ENCODE peak calls at places on chromosomes 11 and 22, in seven cellular contexts. C, R, J, I, E, U and D are unnamed samples.

GRCh38 chr22:27399161-27399560 is 402.4 kb downstream of the MN1 start:
- DNase-seq in I (no peak), U (no peak), E (no peak), R (no peak), C (no peak), J (no peak), D (no peak)

GRCh38 chr22:47225080-47225930 is 462.9 kb downstream of the TBC1D22A start:
- DNase-seq in U (peak; percentile 40), I (no peak), R (no peak), J (no peak), C (no peak), E (no peak), D (no peak)

GRCh38 chr11:17471501-17471900 is 5.1 kb downstream of the ABCC8 start:
- DNase-seq in E (no peak), U (no peak), J (no peak), I (no peak), C (no peak), R (no peak), D (no peak)

GRCh38 chr11:72696866-72697428 is 22.7 kb upstream of the PDE2A start:
- DNase-seq in U (peak; percentile 81), J (peak; percentile 46), E (no peak), I (no peak), R (no peak), C (peak; percentile 50), D (no peak)

GRCh38 chr11:32706985-32707736 is 87.3 kb downstream of the CCDC73 start:
- DNase-seq in R (no peak), J (no peak), E (no peak), I (peak; percentile 25), U (no peak), C (peak; percentile 89), D (peak; percentile 69)

GRCh38 chr22:32967285-32968101 is 90.7 kb downstream of the SYN3 start:
- DNase-seq in C (no peak), I (no peak), U (no peak), J (no peak), R (no peak), E (no peak), D (no peak)

GRCh38 chr11:82671451-82671850 is 62.2 kb downstream of the FAM181B start:
- DNase-seq in J (no peak), U (no peak), I (no peak), R (no peak), E (no peak), C (no peak), D (no peak)

GRCh38 chr11:115720537-115721308 is 216.5 kb upstream of the CADM1 start:
- DNase-seq in U (peak; percentile 56), J (no peak), I (no peak), R (no peak), E (no peak), C (no peak), D (no peak)

GRCh38 chr22:30270841-30271240 is 4.2 kb upstream of the OSM start:
- DNase-seq in I (no peak), U (peak; percentile 87), C (peak; percentile 55), J (no peak), E (peak; percentile 89), R (no peak), D (no peak)

GRCh38 chr11:32094931-32095330 is 4.1 kb downstream of the RCN1 start:
- DNase-seq in J (no peak), E (no peak), I (no peak), U (no peak), C (peak; percentile 16), R (no peak), D (no peak)

GRCh38 chr22:36424901-36425579 is 37.3 kb upstream of the MYH9 start:
- DNase-seq in R (no peak), U (no peak), I (no peak), E (no peak), C (no peak), J (no peak), D (no peak)

GRCh38 chr11:61505640-61506155 is 2.9 kb upstream of the LRRC10B start:
- DNase-seq in J (no peak), R (no peak), E (no peak), U (no peak), I (no peak), C (no peak), D (no peak)

GRCh38 chr22:24985824-24986214 is 33.3 kb downstream of the KIAA1671 start:
- DNase-seq in C (peak; percentile 49), R (no peak), U (no peak), J (no peak), I (no peak), E (peak; percentile 73), D (no peak)

GRCh38 chr11:46210133-46210636 is 67.3 kb upstream of the CREB3L1 start:
- DNase-seq in I (peak; percentile 16), E (no peak), U (no peak), C (peak; percentile 87), J (no peak), R (no peak), D (peak; percentile 44)

GRCh38 chr11:125170406-125171031 is 6.0 kb downstream of the PKNOX2 start:
- DNase-seq in I (no peak), E (peak; percentile 84), C (peak; percentile 68), J (no peak), U (peak; percentile 67), R (no peak), D (no peak)

GRCh38 chr11:2725367-2726300 is 25.8 kb upstream of the KCNQ1OT1 start:
- DNase-seq in E (no peak), R (peak; percentile 19), C (peak; percentile 72), U (peak; percentile 87), J (peak; percentile 47), I (no peak), D (no peak)

GRCh38 chr11:70246196-70246595 is 24.3 kb upstream of the PPFIA1 start:
- DNase-seq in C (no peak), E (no peak), I (no peak), R (no peak), J (no peak), U (no peak), D (no peak)
- TF ChIP-seq CTCF in C (no peak), E (no peak), I (no peak), R (no peak), J (no peak), U (no peak), D (no peak)

GRCh38 chr22:50342651-50343540 is at the start of gene PPP6R2:
- DNase-seq in E (peak; percentile 89), I (no peak), J (peak; percentile 58), C (peak; percentile 48), U (peak; percentile 90), R (peak; percentile 91), D (peak; percentile 93)
- TF ChIP-seq CTCF in E (no peak), I (no peak), J (no peak), C (no peak), U (peak; percentile 16), R (no peak), D (no peak)

GRCh38 chr11:107009190-107009589 is 9.1 kb downstream of the GUCY1A2 start:
- DNase-seq in I (no peak), R (no peak), J (no peak), C (no peak), U (no peak), E (no peak), D (no peak)
- TF ChIP-seq CTCF in I (no peak), R (no peak), J (no peak), C (no peak), U (no peak), E (no peak), D (no peak)

GRCh38 chr22:45638197-45638596 is 33.4 kb upstream of the ATXN10 start:
- DNase-seq in E (no peak), J (no peak), I (no peak), U (no peak), R (no peak), C (no peak), D (no peak)

GRCh38 chr22:45640291-45640940 is 31.2 kb upstream of the ATXN10 start:
- DNase-seq in I (no peak), C (no peak), E (no peak), U (no peak), R (no peak), J (no peak), D (no peak)

GRCh38 chr22:45639747-45640102 is 31.9 kb upstream of the ATXN10 start:
- DNase-seq in R (no peak), I (no peak), J (no peak), U (no peak), C (no peak), E (no peak), D (no peak)

GRCh38 chr22:45640941-45641621 is 30.6 kb upstream of the ATXN10 start:
- DNase-seq in E (peak; percentile 60), C (no peak), J (no peak), U (no peak), R (no peak), I (no peak), D (no peak)

GRCh38 chr22:45638834-45639746 is 32.5 kb upstream of the ATXN10 start:
- DNase-seq in R (peak; percentile 48), C (peak; percentile 69), U (peak; percentile 81), J (peak; percentile 53), I (no peak), E (no peak), D (no peak)
- TF ChIP-seq CTCF in R (no peak), C (no peak), U (no peak), J (no peak), I (no peak), E (no peak), D (no peak)

GRCh38 chr11:118175031-118175531 is 1.4 kb downstream of the SCN2B start:
- DNase-seq in R (no peak), C (no peak), J (no peak), U (no peak), E (no peak), I (no peak), D (no peak)
- TF ChIP-seq CTCF in R (no peak), C (no peak), J (no peak), U (no peak), E (no peak), I (no peak), D (no peak)